ENCODE peak calls at places on chromosome 4, in nine cellular contexts. T is stimulated activated CD8-positive, alpha-beta memory T cell treated with anti-CD3 and anti-CD28 coated beads, Interleukin-4, amount 100 ng/mL, for 24 hours; A is GM06990; K is tibial artery; G is A673; W is foreskin fibroblast; Z is HS-27A; R is endothelial cell; D is endodermal cell. F is an unnamed sample.

GRCh38 chr4:165580379-165580905 is 201.6 kb downstream of the CPE start:
- DNase-seq in T (no peak), A (no peak), K (peak; percentile 22), G (peak; percentile 84), W (peak; percentile 84), Z (no peak), R (no peak), D (no peak), F (no peak)

GRCh38 chr4:185513489-185514181 is 21.7 kb downstream of the PDLIM3 start:
- DNase-seq in T (no peak), A (peak; percentile 18), K (no peak), G (no peak), W (peak; percentile 30), Z (no peak), R (peak; percentile 9), D (no peak), F (no peak)

GRCh38 chr4:169024762-169025161 is 14.7 kb upstream of the CBR4 start:
- DNase-seq in T (no peak), A (no peak), K (no peak), G (peak; percentile 67), W (peak; percentile 75), Z (no peak), R (no peak), D (no peak), F (peak; percentile 46)

GRCh38 chr4:80138556-80139538 is 58.5 kb upstream of the PRDM8 start:
- DNase-seq in T (peak; percentile 19), A (peak; percentile 20), K (no peak), G (no peak), W (peak; percentile 78), Z (no peak), R (no peak), D (no peak), F (no peak)

GRCh38 chr4:86594559-86595425 is 677 bp downstream of the PTPN13 start:
- DNase-seq in T (no peak), A (peak; percentile 41), K (peak; percentile 45), G (peak; percentile 61), W (peak; percentile 97), Z (peak; percentile 36), R (peak; percentile 55), D (peak; percentile 72), F (no peak)

GRCh38 chr4:185573651-185574199 is 38.4 kb upstream of the PDLIM3 start:
- DNase-seq in T (no peak), A (no peak), K (no peak), G (peak; percentile 61), W (peak; percentile 90), Z (peak; percentile 45), R (peak; percentile 33), D (peak; percentile 87), F (peak; percentile 25)

GRCh38 chr4:26031704-26032103 is 117.7 kb downstream of the SMIM20 start:
- DNase-seq in T (no peak), A (no peak), K (no peak), G (no peak), W (no peak), Z (no peak), R (no peak), D (no peak), F (no peak)

GRCh38 chr4:64538219-64538618 is 129.0 kb upstream of the TECRL start:
- DNase-seq in T (no peak), A (no peak), K (no peak), G (peak; percentile 4), W (no peak), Z (no peak), R (peak; percentile 6), D (peak; percentile 78), F (no peak)

GRCh38 chr4:6912412-6912811 is 2.8 kb downstream of the TBC1D14 start:
- DNase-seq in T (no peak), A (no peak), K (no peak), G (no peak), W (no peak), Z (no peak), R (no peak), D (no peak), F (no peak)

GRCh38 chr4:166143227-166143626 is 270.2 kb downstream of the TLL1 start:
- DNase-seq in T (no peak), A (no peak), K (no peak), G (peak; percentile 8), W (peak; percentile 4), Z (peak; percentile 31), R (no peak), D (no peak), F (no peak)

F was measured in T47D.